ENCODE peak calls at places on chromosomes 1 and 21, in five cellular contexts. O is astrocyte of the cerebellum, B is astrocyte of the spinal cord, E is IMR-90, X is OCI-LY7. K is an unnamed sample.

GRCh38 chr1:90854559-90854958 is 137.5 kb upstream of the BARHL2 start:
- DNase-seq in O (no peak), B (no peak), E (no peak), X (no peak), K (no peak)

GRCh38 chr1:201851949-201852348 is 23.0 kb downstream of the IPO9 start:
- DNase-seq in O (no peak), B (no peak), E (no peak), X (no peak), K (no peak)

GRCh38 chr1:54857066-54857660 is 29.8 kb downstream of the DHCR24 start:
- DNase-seq in O (no peak), B (no peak), E (no peak), X (no peak), K (no peak)

GRCh38 chr1:31315902-31316301 is 19.1 kb downstream of the ZCCHC17 start:
- DNase-seq in O (no peak), B (no peak), E (no peak), X (no peak), K (no peak)

GRCh38 chr1:168252204-168252733 is 26.5 kb downstream of the SFT2D2 start:
- DNase-seq in O (no peak), B (no peak), E (no peak), X (no peak), K (no peak)

GRCh38 chr1:229024528-229025119 is 246.3 kb upstream of the RAB4A start:
- DNase-seq in O (peak), B (peak), E (peak), X (no peak), K (peak)

GRCh38 chr1:188668083-188668482 is 1809.6 kb downstream of the BRINP3 start:
- DNase-seq in O (no peak), B (no peak), E (no peak), X (peak), K (peak)

GRCh38 chr1:154466879-154467767 is 34.9 kb upstream of the TDRD10 start:
- DNase-seq in O (no peak), B (no peak), E (no peak), X (no peak), K (no peak)

GRCh38 chr1:203380395-203381150 is 29.7 kb upstream of the FMOD start:
- DNase-seq in O (no peak), B (no peak), E (no peak), X (peak), K (no peak)

GRCh38 chr1:147202576-147202975 is 22.6 kb downstream of the FMO5 start:
- DNase-seq in O (no peak), B (no peak), E (peak), X (no peak), K (no peak)

GRCh38 chr21:43352568-43353281 is 74.2 kb downstream of the SIK1 start:
- DNase-seq in O (no peak), B (no peak), E (no peak), X (peak), K (no peak)

GRCh38 chr1:40199126-40199525 is 37.9 kb downstream of the RLF start:
- DNase-seq in O (no peak), B (no peak), E (no peak), X (no peak), K (no peak)

GRCh38 chr1:25503551-25504426 is 39.6 kb upstream of the LDLRAP1 start:
- DNase-seq in O (no peak), B (no peak), E (no peak), X (peak), K (peak)

GRCh38 chr1:230827801-230828200 is 40.5 kb downstream of the C1orf198 start:
- DNase-seq in O (no peak), B (no peak), E (no peak), X (no peak), K (no peak)

GRCh38 chr1:209899948-209900347 is 38.1 kb upstream of the SYT14 start:
- DNase-seq in O (no peak), B (no peak), E (no peak), X (peak), K (no peak)

GRCh38 chr1:177122461-177122860 is 42.1 kb downstream of the ASTN1 start:
- DNase-seq in O (no peak), B (no peak), E (no peak), X (no peak), K (no peak)

GRCh38 chr1:171794085-171794484 is 12.6 kb downstream of the METTL13 start:
- DNase-seq in O (no peak), B (peak), E (peak), X (no peak), K (peak)

GRCh38 chr1:28374297-28374696 is 4.8 kb downstream of the PHACTR4 start:
- DNase-seq in O (no peak), B (peak), E (peak), X (no peak), K (peak)

GRCh38 chr1:154129392-154129970 is 25.4 kb downstream of the NUP210L start:
- DNase-seq in O (no peak), B (peak), E (peak), X (no peak), K (peak)

GRCh38 chr1:55519937-55520683 is 304.9 kb upstream of the USP24 start:
- DNase-seq in O (no peak), B (no peak), E (peak), X (no peak), K (no peak)

GRCh38 chr1:48744032-48744431 is 32.7 kb downstream of the BEND5 start:
- DNase-seq in O (no peak), B (no peak), E (no peak), X (no peak), K (no peak)

GRCh38 chr21:39611547-39612190 is 1.1 kb upstream of the B3GALT5 start:
- DNase-seq in O (no peak), B (no peak), E (no peak), X (no peak), K (no peak)

GRCh38 chr21:45388611-45389296 is 16.2 kb upstream of the COL18A1 start:
- DNase-seq in O (no peak), B (no peak), E (no peak), X (no peak), K (no peak)

GRCh38 chr1:168408531-168409242 is 128.0 kb downstream of the TBX19 start:
- DNase-seq in O (peak), B (peak), E (peak), X (no peak), K (peak)

GRCh38 chr1:113980120-113980519 is 846 bp downstream of the OLFML3 start:
- DNase-seq in O (no peak), B (peak), E (peak), X (no peak), K (no peak)
- H3K4me3 ChIP-seq in O (peak), B (peak), E (peak), X (no peak), K (no peak)

GRCh38 chr1:243739335-243740003 is 110.6 kb downstream of the AKT3 start:
- DNase-seq in O (no peak), B (no peak), E (no peak), X (no peak), K (no peak)

GRCh38 chr1:243740255-243740999 is 109.6 kb downstream of the AKT3 start:
- DNase-seq in O (no peak), B (peak), E (peak), X (no peak), K (no peak)

GRCh38 chr1:243735457-243735856 is 114.6 kb downstream of the AKT3 start:
- DNase-seq in O (no peak), B (no peak), E (no peak), X (no peak), K (no peak)

GRCh38 chr1:243734311-243734700 is 115.7 kb downstream of the AKT3 start:
- DNase-seq in O (no peak), B (no peak), E (peak), X (no peak), K (peak)

DNA sequence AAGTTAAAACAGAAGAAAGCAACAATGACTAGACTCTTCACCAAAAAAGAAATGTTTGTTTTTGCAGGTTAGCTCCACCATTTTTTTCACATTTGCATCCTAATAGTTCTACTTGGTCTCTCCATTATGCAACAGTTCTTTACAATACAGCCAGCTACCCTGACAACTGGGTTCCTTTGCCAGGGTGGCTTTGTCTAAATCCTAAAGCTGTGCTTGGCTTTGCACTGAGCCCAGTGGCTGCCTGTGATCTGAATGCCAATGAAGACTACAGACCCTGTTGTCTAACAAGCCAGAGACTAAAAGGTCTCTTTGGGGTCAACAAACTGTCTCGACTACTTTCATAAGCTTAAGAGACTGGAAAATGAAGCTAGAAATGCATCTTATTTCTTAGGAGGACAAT is 112.0 kb downstream of the AKT3 start:
- DNase-seq in O (no peak), B (no peak), E (no peak), X (no peak), K (no peak)
- H3K4me3 ChIP-seq in O (no peak), B (no peak), E (no peak), X (no peak), K (no peak)

DNA sequence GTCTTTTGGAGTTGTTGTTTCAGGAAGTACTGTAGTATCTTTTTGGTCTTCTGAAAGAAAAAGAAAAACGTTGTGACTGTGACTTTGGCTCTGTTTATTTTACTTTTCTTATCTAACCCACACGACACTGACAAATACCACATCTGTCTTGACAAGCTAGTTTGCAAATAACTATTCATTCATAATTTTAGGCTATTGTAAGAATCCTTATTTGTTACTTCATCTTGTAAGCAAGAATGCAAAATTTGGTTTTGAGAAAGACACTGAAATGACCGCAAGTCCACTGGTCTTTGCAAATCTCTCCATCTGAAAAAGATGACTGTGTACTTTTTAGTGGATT is 12.7 kb downstream of the TGFB2 start:
- DNase-seq in O (no peak), B (no peak), E (no peak), X (no peak), K (no peak)
- H3K4me3 ChIP-seq in O (no peak), B (no peak), E (no peak), X (no peak), K (no peak)

DNA sequence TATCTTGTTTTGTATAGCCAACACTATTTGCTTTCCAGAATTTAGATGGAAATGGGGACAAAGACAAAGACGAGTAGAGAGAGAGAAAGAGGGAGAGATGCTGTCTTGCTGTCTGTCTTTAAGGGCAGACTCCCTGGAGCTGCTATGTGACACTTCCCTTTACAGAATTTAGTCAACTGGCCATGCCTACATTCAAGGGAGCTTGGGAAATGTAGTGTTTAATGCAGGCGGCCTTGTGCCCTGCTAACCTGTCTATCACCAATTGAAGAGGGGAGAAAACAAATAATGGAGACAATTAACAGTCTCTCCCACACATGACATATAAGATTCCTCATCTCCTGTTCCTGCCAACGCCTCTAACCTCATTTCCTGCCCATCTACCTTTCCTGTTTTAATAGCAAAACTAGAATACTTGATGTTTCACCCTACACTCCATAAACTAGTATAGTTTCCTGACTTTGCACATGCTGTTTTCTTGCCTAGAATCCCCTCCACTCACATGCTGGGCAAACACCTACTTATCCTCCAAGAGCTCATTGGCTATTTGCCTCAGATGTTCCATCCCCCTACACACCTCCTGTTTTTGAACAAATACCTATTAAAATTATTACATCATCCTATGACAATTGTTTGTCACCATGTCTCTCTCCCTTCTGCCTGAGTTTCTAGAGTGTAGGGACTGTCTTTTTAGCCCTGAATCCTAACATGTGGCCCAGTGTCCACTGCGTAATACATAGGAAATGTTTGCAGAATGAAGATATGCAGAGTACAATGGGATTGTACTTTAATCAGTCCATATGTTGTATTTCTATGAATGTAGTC is 117.2 kb downstream of the SLC25A24 start:
- DNase-seq in O (no peak), B (no peak), E (no peak), X (no peak), K (no peak)
- H3K4me3 ChIP-seq in O (no peak), B (no peak), E (no peak), X (no peak), K (no peak)

DNA sequence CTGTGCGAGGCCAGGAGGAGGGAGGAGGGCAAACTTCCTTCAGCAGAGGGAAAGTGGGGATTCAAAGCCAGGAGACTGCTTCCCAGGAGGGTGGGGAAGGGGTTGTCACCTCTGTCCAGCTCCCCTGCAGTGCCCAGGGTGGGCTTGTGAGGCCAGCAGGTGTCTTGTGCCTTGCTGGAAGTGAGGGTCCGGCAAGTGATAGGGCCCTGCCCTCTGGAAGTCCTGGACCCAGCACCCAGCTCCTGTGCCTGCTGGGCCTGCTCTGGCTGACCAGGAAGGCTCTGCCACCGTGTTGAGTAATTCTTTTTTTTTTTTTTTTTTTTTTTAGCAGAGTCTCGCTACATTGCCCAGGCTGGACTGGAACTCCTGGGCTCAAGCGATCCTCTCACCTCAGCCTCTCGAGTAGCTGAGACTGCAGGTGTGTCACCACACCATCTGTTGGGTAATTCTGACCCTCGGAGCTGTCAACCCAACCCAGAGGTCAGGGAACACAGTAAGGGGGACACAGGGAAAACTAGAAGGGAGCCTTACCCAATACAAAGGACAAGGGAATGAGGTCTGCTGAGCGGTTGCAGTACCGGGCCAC is 1.0 kb downstream of the BEST4 start:
- DNase-seq in O (no peak), B (no peak), E (no peak), X (no peak), K (no peak)
- H3K4me3 ChIP-seq in O (no peak), B (no peak), E (no peak), X (no peak), K (no peak)

GRCh38 chr1:116666747-116667576 is 571 bp downstream of the IGSF3 start:
- DNase-seq in O (no peak), B (no peak), E (no peak), X (no peak), K (peak)

GRCh38 chr1:116667577-116668105 is at the start of gene IGSF3:
- DNase-seq in O (no peak), B (peak), E (peak), X (no peak), K (peak)

GRCh38 chr1:116665001-116665400 is 2.5 kb downstream of the IGSF3 start:
- DNase-seq in O (no peak), B (no peak), E (no peak), X (no peak), K (no peak)

GRCh38 chr1:116664366-116664983 is 3.1 kb downstream of the IGSF3 start:
- DNase-seq in O (no peak), B (no peak), E (no peak), X (no peak), K (peak)

DNA sequence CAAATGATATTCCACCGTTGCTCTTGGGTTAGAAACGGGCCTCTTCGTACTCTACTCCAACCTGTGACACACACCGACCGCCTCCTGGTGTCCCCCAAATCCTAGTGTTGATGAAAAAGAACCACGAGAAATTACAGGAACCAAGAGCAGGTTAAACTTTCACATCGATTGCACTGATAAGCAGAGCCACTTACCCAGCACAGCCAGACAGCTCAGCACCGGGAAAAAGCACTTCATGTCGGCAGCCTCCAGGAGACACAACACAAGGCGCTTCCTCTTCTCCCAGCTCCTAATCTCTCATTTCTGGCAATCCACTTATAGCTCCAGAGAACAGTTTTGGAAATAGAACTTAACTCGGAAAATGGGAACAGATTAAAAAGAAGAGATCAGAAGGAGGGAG is 1.4 kb downstream of the IGSF3 start:
- DNase-seq in O (no peak), B (no peak), E (no peak), X (no peak), K (peak)
- H3K4me3 ChIP-seq in O (no peak), B (no peak), E (no peak), X (no peak), K (peak)

DNA sequence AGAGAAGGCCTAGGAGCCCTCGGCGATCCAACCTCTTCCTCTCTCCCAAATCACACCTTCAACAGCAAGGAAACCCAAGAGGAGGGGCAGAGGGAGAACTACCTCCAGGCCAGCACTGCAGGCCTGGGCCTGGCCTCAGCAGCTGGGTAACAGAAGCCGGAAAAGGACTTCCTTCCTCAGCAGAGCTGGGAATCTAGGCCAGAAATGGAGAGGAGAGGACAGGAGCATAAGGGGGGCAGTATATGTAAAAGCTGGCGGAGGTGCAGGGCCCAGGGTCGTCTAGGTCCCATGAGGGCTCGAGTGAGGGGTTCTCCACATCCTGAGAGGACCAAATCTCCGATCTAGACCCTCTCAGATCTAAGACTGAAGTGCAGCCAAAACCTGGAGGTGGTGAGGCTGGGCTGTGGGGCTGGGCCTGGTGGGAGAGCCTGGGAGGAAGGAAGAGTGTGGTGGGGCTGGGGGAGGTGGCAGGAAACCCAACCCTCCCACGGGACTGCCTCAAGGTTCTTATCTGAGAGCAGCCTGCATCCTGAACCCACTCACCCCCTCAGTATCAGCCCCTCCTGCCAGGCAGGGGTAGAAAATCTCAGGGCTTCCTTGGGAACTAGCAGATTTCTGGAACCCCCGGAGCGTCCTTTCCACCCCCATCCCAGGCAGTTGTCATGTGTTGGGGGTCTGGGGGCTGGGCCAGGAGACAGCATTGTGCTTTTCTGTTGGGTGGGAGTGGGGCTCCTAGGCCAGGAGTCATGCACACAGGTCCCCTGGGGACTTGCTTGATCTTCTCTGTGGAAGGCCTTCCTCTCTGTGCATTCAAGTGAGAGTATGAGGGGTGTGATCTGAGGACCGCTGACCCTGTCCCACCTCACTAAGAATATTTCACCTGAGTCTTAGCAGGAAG is 33.0 kb downstream of the PIK3C2B start:
- DNase-seq in O (no peak), B (no peak), E (no peak), X (peak), K (peak)
- H3K4me3 ChIP-seq in O (no peak), B (no peak), E (no peak), X (peak), K (no peak)

DNA sequence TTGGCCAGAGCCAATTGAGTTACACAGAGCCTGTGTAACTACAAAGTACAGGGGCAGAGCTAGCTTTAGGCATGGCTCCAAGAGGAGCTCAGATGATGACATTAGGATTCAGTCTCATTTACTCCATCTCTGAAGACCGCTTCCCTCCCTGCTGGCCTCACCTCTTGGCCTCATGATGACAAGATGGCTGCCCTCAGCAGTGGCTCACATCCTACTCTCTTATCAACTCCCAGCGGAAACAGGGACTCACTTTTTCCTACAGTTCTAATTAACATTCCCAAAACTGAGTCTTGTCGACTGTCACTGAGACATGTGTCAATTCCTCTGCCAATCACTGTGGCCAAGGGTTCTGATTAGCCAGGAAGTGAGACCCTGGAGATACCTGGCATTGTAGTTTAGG is 59.4 kb upstream of the ECE1 start:
- DNase-seq in O (no peak), B (no peak), E (no peak), X (no peak), K (no peak)
- H3K4me3 ChIP-seq in O (no peak), B (no peak), E (no peak), X (no peak), K (no peak)

GRCh38 chr1:223711838-223712183 is 528 bp upstream of the CAPN2 start:
- DNase-seq in O (no peak), B (no peak), E (no peak), X (no peak), K (no peak)

GRCh38 chr1:223713546-223714420 is 1.4 kb downstream of the CAPN2 start:
- DNase-seq in O (no peak), B (no peak), E (peak), X (no peak), K (peak)

GRCh38 chr1:223712856-223713494 is 636 bp downstream of the CAPN2 start:
- DNase-seq in O (no peak), B (no peak), E (no peak), X (no peak), K (no peak)

GRCh38 chr1:223711173-223711572 is 1.2 kb upstream of the CAPN2 start:
- DNase-seq in O (no peak), B (peak), E (peak), X (no peak), K (peak)

GRCh38 chr1:223712184-223712855 is at the start of gene CAPN2:
- DNase-seq in O (peak), B (peak), E (peak), X (no peak), K (peak)
- H3K4me3 ChIP-seq in O (peak), B (peak), E (peak), X (no peak), K (peak)

K was measured in epithelial cell of esophagus.